ENCODE peak calls at places on chromosomes 7 and 10, in ten cellular contexts. N is psoas muscle; O is SK-N-SH; Z is endothelial cell of umbilical vein; S is left ventricle myocardium inferior; H is H7; V is CD8-positive, alpha-beta T cell; F is right atrium auricular region; W is endodermal cell; C is astrocyte. Y is an unnamed sample.

GRCh38 chr10:130018253-130018652 is 54.2 kb upstream of the EBF3 start:
- DNase-seq in N (no peak), O (no peak), Z (no peak), S (no peak), H (peak; percentile 76), V (no peak), F (peak; percentile 26), W (peak; percentile 63), C (peak; percentile 47), Y (no peak)

GRCh38 chr10:127990846-127991542 is 84.1 kb downstream of the PTPRE start:
- DNase-seq in N (no peak), O (no peak), Z (peak; percentile 97), S (no peak), H (no peak), V (peak; percentile 13), F (no peak), W (no peak), C (peak; percentile 98), Y (no peak)

GRCh38 chr10:93535293-93535692 is 31.2 kb upstream of the FFAR4 start:
- DNase-seq in N (no peak), O (no peak), Z (no peak), S (no peak), H (no peak), V (no peak), F (no peak), W (peak; percentile 67), C (no peak), Y (no peak)

GRCh38 chr10:93357680-93358079 is 124.5 kb downstream of the MYOF start:
- DNase-seq in N (no peak), O (peak; percentile 53), Z (peak; percentile 51), S (no peak), H (peak; percentile 67), V (no peak), F (no peak), W (peak; percentile 65), C (peak; percentile 13), Y (no peak)

GRCh38 chr7:141118809-141119586 is 45.1 kb downstream of the TMEM178B start:
- DNase-seq in N (no peak), O (no peak), Z (no peak), S (no peak), H (no peak), V (no peak), F (no peak), W (no peak), C (no peak), Y (no peak)

GRCh38 chr10:101052285-101052684 is 9.5 kb upstream of the KAZALD1 start:
- DNase-seq in N (peak; percentile 58), O (no peak), Z (no peak), S (no peak), H (no peak), V (no peak), F (peak; percentile 67), W (no peak), C (peak; percentile 69), Y (no peak)

GRCh38 chr10:44426247-44427034 is 41.5 kb upstream of the CXCL12 start:
- DNase-seq in N (no peak), O (no peak), Z (no peak), S (no peak), H (no peak), V (no peak), F (no peak), W (no peak), C (no peak), Y (no peak)

GRCh38 chr7:17369686-17370426 is 71.4 kb downstream of the AHR start:
- DNase-seq in N (no peak), O (no peak), Z (no peak), S (no peak), H (no peak), V (no peak), F (no peak), W (no peak), C (peak; percentile 87), Y (peak; percentile 24)

GRCh38 chr7:107672183-107672582 is 11.6 kb downstream of the SLC26A4 start:
- DNase-seq in N (no peak), O (no peak), Z (no peak), S (no peak), H (no peak), V (no peak), F (no peak), W (no peak), C (no peak), Y (no peak)

GRCh38 chr7:107678110-107678753 is 17.6 kb downstream of the SLC26A4 start:
- DNase-seq in N (no peak), O (no peak), Z (no peak), S (no peak), H (no peak), V (no peak), F (no peak), W (no peak), C (no peak), Y (no peak)

GRCh38 chr7:107680478-107680877 is 19.9 kb downstream of the SLC26A4 start:
- DNase-seq in N (no peak), O (no peak), Z (no peak), S (no peak), H (no peak), V (no peak), F (no peak), W (no peak), C (no peak), Y (no peak)

GRCh38 chr7:107676249-107676648 is 15.6 kb downstream of the SLC26A4 start:
- DNase-seq in N (no peak), O (no peak), Z (no peak), S (no peak), H (no peak), V (no peak), F (no peak), W (no peak), C (no peak), Y (no peak)
- H3K36me3 ChIP-seq in N (no peaks in the 10 kb centered on the region), O (no peaks in the 10 kb centered on the region), Z (no peaks in the 10 kb centered on the region), S (no peaks in the 10 kb centered on the region), H (no peaks in the 10 kb centered on the region), V (no peaks in the 10 kb centered on the region), F (no peaks in the 10 kb centered on the region), W (no peaks in the 10 kb centered on the region), C (no peaks in the 10 kb centered on the region), Y (no peaks in the 10 kb centered on the region)

GRCh38 chr7:107811934-107812333 is 8.9 kb upstream of the SLC26A3 start:
- DNase-seq in N (no peak), O (no peak), Z (no peak), S (no peak), H (no peak), V (no peak), F (no peak), W (no peak), C (no peak), Y (no peak)

GRCh38 chr7:107813524-107813923 is 10.5 kb upstream of the SLC26A3 start:
- DNase-seq in N (no peak), O (no peak), Z (no peak), S (no peak), H (no peak), V (no peak), F (no peak), W (no peak), C (no peak), Y (no peak)

GRCh38 chr7:107816053-107816566 is 13.1 kb upstream of the SLC26A3 start:
- DNase-seq in N (no peak), O (no peak), Z (peak; percentile 42), S (no peak), H (no peak), V (no peak), F (no peak), W (no peak), C (no peak), Y (no peak)

GRCh38 chr7:107810626-107811025 is 7.6 kb upstream of the SLC26A3 start:
- DNase-seq in N (no peak), O (no peak), Z (no peak), S (no peak), H (peak; percentile 27), V (no peak), F (no peak), W (peak; percentile 45), C (no peak), Y (no peak)

DNA sequence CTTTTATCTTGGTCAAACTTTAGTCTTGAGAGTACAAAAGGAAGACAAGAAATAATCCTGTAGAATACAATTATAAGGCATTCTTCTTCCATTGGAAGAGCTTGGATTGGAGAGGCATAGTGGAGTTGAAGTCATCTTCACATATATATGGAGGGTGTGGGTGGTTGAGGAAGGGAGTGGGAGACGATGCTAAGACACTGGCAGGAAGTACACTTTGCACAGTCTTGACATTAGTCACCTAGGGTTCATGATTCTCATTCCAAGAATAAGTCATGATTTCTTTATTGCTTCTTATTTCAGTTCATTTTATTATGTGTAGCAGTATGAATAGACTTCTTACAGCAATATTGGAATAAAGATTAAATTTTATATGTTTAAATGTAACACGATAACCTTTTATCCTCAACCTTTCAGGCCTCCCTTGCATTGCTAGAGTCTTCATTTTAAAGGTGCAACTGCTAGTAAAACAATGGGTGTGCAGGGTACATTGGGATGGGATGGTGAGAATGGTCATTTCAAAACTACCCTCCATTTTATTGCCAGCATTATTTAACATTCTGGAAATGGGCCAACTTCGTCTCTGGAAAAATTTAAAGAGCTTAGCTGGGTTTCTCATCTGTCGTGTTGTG is 12.3 kb upstream of the SLC26A3 start:
- DNase-seq in N (no peak), O (no peak), Z (no peak), S (no peak), H (no peak), V (no peak), F (no peak), W (no peak), C (no peak), Y (no peak)
- H3K4me3 ChIP-seq in N (no peak overlapping the region), O (no peak overlapping the region), Z (no peak overlapping the region), S (no peak overlapping the region), H (no peak overlapping the region), V (no peak overlapping the region), F (no peak overlapping the region), W (no peak overlapping the region), C (no peak overlapping the region), Y (no peak overlapping the region)

DNA sequence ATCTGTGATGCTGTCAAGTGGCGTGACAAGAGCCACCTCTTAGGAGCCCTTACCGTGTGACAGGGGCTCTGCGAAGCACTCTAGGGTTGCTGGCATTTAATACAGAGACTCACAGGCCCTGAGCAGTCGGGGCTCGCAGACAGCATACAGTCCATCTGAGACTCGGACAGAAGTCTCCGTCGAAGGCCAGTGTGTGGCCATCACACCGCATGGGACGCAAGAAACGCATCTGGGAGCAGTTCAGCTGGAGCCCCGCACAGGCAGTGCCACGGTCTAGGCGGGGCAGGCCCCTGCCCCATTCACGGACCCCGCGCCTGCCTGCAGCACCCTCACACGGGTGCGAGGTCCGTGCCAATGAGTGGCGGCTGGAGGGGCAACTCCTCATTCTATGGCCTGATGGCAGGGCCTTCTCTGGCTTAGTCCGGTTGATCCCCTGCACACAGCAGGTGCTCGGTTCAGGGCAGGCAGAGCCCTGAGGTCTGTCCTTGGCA is 33.6 kb downstream of the IQCE start:
- DNase-seq in N (no peak), O (no peak), Z (no peak), S (no peak), H (no peak), V (no peak), F (no peak), W (no peak), C (no peak), Y (no peak)
- H3K36me3 ChIP-seq in N (peaks cover 55% of the 10 kb centered on the region), O (peaks cover 51% of the 10 kb centered on the region), Z (no peaks in the 10 kb centered on the region), S (peaks cover 73% of the 10 kb centered on the region), H (no peaks in the 10 kb centered on the region), V (no peaks in the 10 kb centered on the region), F (peaks cover 31% of the 10 kb centered on the region), W (peaks cover 17% of the 10 kb centered on the region), C (peaks cover 9% of the 10 kb centered on the region), Y (no peaks in the 10 kb centered on the region)

DNA sequence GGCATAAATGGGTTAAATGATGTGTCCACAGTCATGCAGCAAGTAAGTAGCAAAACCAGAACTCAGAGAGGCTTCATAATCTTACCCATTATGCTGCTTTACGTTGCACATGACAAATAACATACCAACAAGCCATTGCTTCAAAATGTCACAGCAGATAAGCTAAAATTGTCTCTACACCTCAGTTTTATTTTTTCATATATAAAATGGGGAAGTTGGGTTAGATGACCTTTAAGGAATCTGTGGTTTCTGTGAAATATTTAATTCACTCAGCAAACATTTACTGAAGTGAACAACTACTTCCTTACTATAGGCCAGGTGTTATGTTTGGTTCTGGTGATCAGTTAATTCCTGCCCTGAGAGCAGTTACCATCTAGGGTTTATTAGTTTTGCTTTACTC is 2.3 kb upstream of the ASCC1 start:
- DNase-seq in N (no peak), O (no peak), Z (no peak), S (no peak), H (no peak), V (no peak), F (no peak), W (no peak), C (no peak), Y (no peak)
- H3K4me3 ChIP-seq in N (peak overlapping the region; percentile 78), O (no peak overlapping the region), Z (no peak overlapping the region), S (peak overlapping the region; percentile 69), H (no peak overlapping the region), V (peak overlapping the region; percentile 24), F (no peak overlapping the region), W (no peak overlapping the region), C (no peak overlapping the region), Y (no peak overlapping the region)

Y was measured in uterus.